ENCODE peak calls at places on chromosomes 6 and 20, in seven cellular contexts. One of them, this sample, is unnamed.

GRCh38 chr20:10217517-10218410 is 866 bp upstream of the SNAP25 start:
- DNase-seq in ascending aorta: peak
- DNase-seq in transverse colon: peak
- DNase-seq in neuronal stem cell: peak
- DNase-seq in CD4-positive, CD25-positive, alpha-beta regulatory T cell: no peak
- DNase-seq in CD4-positive, alpha-beta T cell: no peak
- DNase-seq in pancreas: peak
- DNase-seq in this sample: peak

GRCh38 chr6:161301338-161301737 is 27.5 kb upstream of the AGPAT4 start:
- DNase-seq in ascending aorta: no peak
- DNase-seq in neuronal stem cell: no peak
- DNase-seq in CD4-positive, CD25-positive, alpha-beta regulatory T cell: no peak
- DNase-seq in pancreas: no peak
- DNase-seq in transverse colon: no peak
- DNase-seq in CD4-positive, alpha-beta T cell: no peak
- DNase-seq in this sample: no peak

GRCh38 chr20:48107560-48107959 is 322.3 kb upstream of the SULF2 start:
- DNase-seq in ascending aorta: no peak
- DNase-seq in CD4-positive, alpha-beta T cell: no peak
- DNase-seq in neuronal stem cell: no peak
- DNase-seq in CD4-positive, CD25-positive, alpha-beta regulatory T cell: no peak
- DNase-seq in transverse colon: no peak
- DNase-seq in pancreas: no peak
- DNase-seq in this sample: no peak

GRCh38 chr6:13063300-13063918 is 264.9 kb downstream of the TBC1D7 start:
- DNase-seq in neuronal stem cell: no peak
- DNase-seq in ascending aorta: no peak
- DNase-seq in CD4-positive, alpha-beta T cell: no peak
- DNase-seq in CD4-positive, CD25-positive, alpha-beta regulatory T cell: no peak
- DNase-seq in transverse colon: no peak
- DNase-seq in pancreas: no peak
- DNase-seq in this sample: no peak

GRCh38 chr20:36792422-36792821 is 18.9 kb upstream of the DSN1 start:
- DNase-seq in transverse colon: no peak
- DNase-seq in CD4-positive, alpha-beta T cell: no peak
- DNase-seq in pancreas: no peak
- DNase-seq in CD4-positive, CD25-positive, alpha-beta regulatory T cell: no peak
- DNase-seq in ascending aorta: peak
- DNase-seq in neuronal stem cell: peak
- DNase-seq in this sample: no peak

GRCh38 chr6:157911786-157912185 is 69.9 kb upstream of the SYNJ2 start:
- DNase-seq in transverse colon: no peak
- DNase-seq in CD4-positive, CD25-positive, alpha-beta regulatory T cell: no peak
- DNase-seq in ascending aorta: no peak
- DNase-seq in CD4-positive, alpha-beta T cell: no peak
- DNase-seq in neuronal stem cell: no peak
- DNase-seq in pancreas: no peak
- DNase-seq in this sample: no peak

GRCh38 chr20:37155987-37156386 is 23.1 kb upstream of the RPN2 start:
- DNase-seq in CD4-positive, CD25-positive, alpha-beta regulatory T cell: no peak
- DNase-seq in ascending aorta: no peak
- DNase-seq in pancreas: no peak
- DNase-seq in transverse colon: no peak
- DNase-seq in neuronal stem cell: no peak
- DNase-seq in CD4-positive, alpha-beta T cell: no peak
- DNase-seq in this sample: no peak

GRCh38 chr20:38896009-38896594 is 30.1 kb upstream of the FAM83D start:
- DNase-seq in transverse colon: no peak
- DNase-seq in pancreas: no peak
- DNase-seq in CD4-positive, CD25-positive, alpha-beta regulatory T cell: no peak
- DNase-seq in CD4-positive, alpha-beta T cell: no peak
- DNase-seq in neuronal stem cell: no peak
- DNase-seq in ascending aorta: no peak
- DNase-seq in this sample: no peak

GRCh38 chr6:56724455-56724854 is 81.8 kb upstream of the DST start:
- DNase-seq in CD4-positive, CD25-positive, alpha-beta regulatory T cell: no peak
- DNase-seq in ascending aorta: no peak
- DNase-seq in CD4-positive, alpha-beta T cell: no peak
- DNase-seq in pancreas: no peak
- DNase-seq in neuronal stem cell: no peak
- DNase-seq in transverse colon: no peak
- DNase-seq in this sample: no peak

GRCh38 chr20:25389858-25390537 is 637 bp downstream of the ABHD12 start:
- DNase-seq in pancreas: peak
- DNase-seq in ascending aorta: peak
- DNase-seq in neuronal stem cell: peak
- DNase-seq in CD4-positive, alpha-beta T cell: peak
- DNase-seq in CD4-positive, CD25-positive, alpha-beta regulatory T cell: peak
- DNase-seq in transverse colon: peak
- DNase-seq in this sample: no peak

GRCh38 chr6:167163476-167164011 is 5.8 kb upstream of the GPR31 start:
- DNase-seq in transverse colon: no peak
- DNase-seq in pancreas: no peak
- DNase-seq in CD4-positive, CD25-positive, alpha-beta regulatory T cell: no peak
- DNase-seq in neuronal stem cell: no peak
- DNase-seq in CD4-positive, alpha-beta T cell: no peak
- DNase-seq in ascending aorta: no peak
- DNase-seq in this sample: no peak

GRCh38 chr6:1554881-1555569 is 54.7 kb upstream of the FOXC1 start:
- DNase-seq in transverse colon: peak
- DNase-seq in ascending aorta: peak
- DNase-seq in CD4-positive, alpha-beta T cell: peak
- DNase-seq in neuronal stem cell: no peak
- DNase-seq in pancreas: peak
- DNase-seq in CD4-positive, CD25-positive, alpha-beta regulatory T cell: peak
- DNase-seq in this sample: peak

GRCh38 chr6:33583591-33584155 is 3.6 kb upstream of the BAK1 start:
- DNase-seq in ascending aorta: no peak
- DNase-seq in transverse colon: no peak
- DNase-seq in pancreas: no peak
- DNase-seq in CD4-positive, alpha-beta T cell: no peak
- DNase-seq in neuronal stem cell: no peak
- DNase-seq in CD4-positive, CD25-positive, alpha-beta regulatory T cell: no peak
- DNase-seq in this sample: no peak

GRCh38 chr6:33587529-33588215 is 7.6 kb upstream of the BAK1 start:
- DNase-seq in neuronal stem cell: no peak
- DNase-seq in CD4-positive, alpha-beta T cell: no peak
- DNase-seq in ascending aorta: no peak
- DNase-seq in CD4-positive, CD25-positive, alpha-beta regulatory T cell: no peak
- DNase-seq in pancreas: no peak
- DNase-seq in transverse colon: no peak
- DNase-seq in this sample: peak

GRCh38 chr6:33586108-33586640 is 6.1 kb upstream of the BAK1 start:
- DNase-seq in ascending aorta: no peak
- DNase-seq in CD4-positive, alpha-beta T cell: no peak
- DNase-seq in CD4-positive, CD25-positive, alpha-beta regulatory T cell: no peak
- DNase-seq in neuronal stem cell: no peak
- DNase-seq in pancreas: no peak
- DNase-seq in transverse colon: no peak
- DNase-seq in this sample: no peak

GRCh38 chr6:33584700-33585402 is 4.8 kb upstream of the BAK1 start:
- DNase-seq in neuronal stem cell: no peak
- DNase-seq in pancreas: no peak
- DNase-seq in transverse colon: no peak
- DNase-seq in CD4-positive, CD25-positive, alpha-beta regulatory T cell: no peak
- DNase-seq in ascending aorta: no peak
- DNase-seq in CD4-positive, alpha-beta T cell: no peak
- DNase-seq in this sample: no peak

DNA sequence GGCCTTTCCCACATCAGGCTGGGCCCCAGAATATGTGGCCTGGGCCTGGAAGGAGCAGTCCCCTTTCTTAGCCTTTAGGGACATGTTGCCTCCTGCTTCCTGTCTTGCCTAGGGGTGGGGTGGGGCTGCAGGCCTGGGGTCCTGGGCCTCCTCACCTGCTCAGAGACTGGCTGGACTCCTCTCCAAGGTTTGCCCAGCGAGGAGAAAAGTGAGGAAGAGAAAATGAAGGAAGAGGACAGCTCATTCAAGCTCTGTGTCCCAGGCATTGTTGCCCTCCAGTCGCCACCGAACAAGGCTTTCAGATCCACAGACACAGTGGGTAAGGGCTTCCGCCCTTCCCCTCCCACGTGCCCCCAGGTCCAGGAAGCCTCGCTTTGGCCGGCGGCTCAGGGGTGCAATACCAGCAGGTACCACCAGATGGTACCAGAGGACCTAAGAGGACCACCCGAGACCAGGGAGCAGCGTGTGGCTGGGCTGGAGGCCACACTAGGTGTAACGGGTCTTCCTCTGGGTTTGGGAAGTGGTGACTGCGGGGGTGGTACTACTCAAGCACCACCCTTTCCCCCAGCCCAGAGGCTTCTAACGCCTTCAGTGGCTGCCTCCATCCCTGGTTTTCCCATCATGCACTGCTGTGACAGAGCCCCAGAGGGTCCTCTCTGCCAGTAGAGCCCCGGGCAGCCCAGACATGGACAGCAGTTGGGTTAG is 5.5 kb upstream of the BAK1 start:
- DNase-seq in pancreas: peak
- DNase-seq in CD4-positive, alpha-beta T cell: peak
- DNase-seq in transverse colon: peak
- DNase-seq in ascending aorta: peak
- DNase-seq in neuronal stem cell: peak
- DNase-seq in CD4-positive, CD25-positive, alpha-beta regulatory T cell: peak
- DNase-seq in this sample: peak
- H3K27ac ChIP-seq in pancreas: no peak
- H3K27ac ChIP-seq in CD4-positive, alpha-beta T cell: peak
- H3K27ac ChIP-seq in transverse colon: no peak
- H3K27ac ChIP-seq in ascending aorta: no peak
- H3K27ac ChIP-seq in neuronal stem cell: no peak
- H3K27ac ChIP-seq in CD4-positive, CD25-positive, alpha-beta regulatory T cell: peak
- H3K27ac ChIP-seq in this sample: no peak

DNA sequence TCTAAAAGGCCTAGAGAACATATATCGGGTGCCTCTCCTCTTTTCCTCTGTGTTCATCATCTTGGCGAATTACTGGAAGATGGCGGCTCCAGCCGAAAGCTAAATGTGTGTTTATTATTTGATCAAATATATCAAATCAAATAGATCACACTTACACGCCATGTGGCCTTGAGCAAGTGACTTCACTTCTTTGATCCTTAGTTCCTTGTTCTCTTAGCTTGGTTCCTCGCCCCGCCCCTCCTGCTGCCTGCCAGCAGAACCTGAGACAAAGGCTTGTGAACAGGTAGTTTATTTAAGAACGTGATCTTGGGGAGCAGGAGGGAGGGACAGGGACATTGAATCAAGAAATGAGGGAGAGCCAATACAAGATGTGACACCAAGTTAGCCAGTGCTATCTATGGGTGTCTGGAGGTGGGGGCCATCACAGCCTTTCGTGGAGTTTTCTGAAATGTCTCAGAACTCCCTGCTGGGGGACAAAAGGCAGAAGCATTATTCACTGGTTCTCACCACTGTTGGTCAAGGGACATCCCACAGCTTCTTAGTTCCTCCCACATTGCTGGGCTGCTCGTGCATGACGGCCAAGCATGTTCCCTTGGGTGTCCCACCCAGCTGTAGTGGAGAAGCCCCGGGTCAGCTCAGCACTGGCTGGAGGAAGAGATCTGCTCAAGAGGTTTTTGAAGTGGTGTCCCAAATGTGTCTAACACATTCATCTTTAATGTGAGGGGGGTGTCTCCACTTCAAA is 44.9 kb upstream of the RNF24 start:
- DNase-seq in CD4-positive, alpha-beta T cell: no peak
- DNase-seq in pancreas: peak
- DNase-seq in CD4-positive, CD25-positive, alpha-beta regulatory T cell: no peak
- DNase-seq in neuronal stem cell: no peak
- DNase-seq in ascending aorta: peak
- DNase-seq in transverse colon: peak
- DNase-seq in this sample: no peak
- H3K27ac ChIP-seq in CD4-positive, alpha-beta T cell: no peak
- H3K27ac ChIP-seq in pancreas: no peak
- H3K27ac ChIP-seq in CD4-positive, CD25-positive, alpha-beta regulatory T cell: no peak
- H3K27ac ChIP-seq in neuronal stem cell: no peak
- H3K27ac ChIP-seq in ascending aorta: no peak
- H3K27ac ChIP-seq in transverse colon: peak
- H3K27ac ChIP-seq in this sample: no peak

GRCh38 chr6:110322151-110323003 is 35.8 kb downstream of the METTL24 start:
- DNase-seq in ascending aorta: no peak
- DNase-seq in CD4-positive, CD25-positive, alpha-beta regulatory T cell: no peak
- DNase-seq in pancreas: no peak
- DNase-seq in neuronal stem cell: no peak
- DNase-seq in transverse colon: no peak
- DNase-seq in CD4-positive, alpha-beta T cell: no peak
- DNase-seq in this sample: peak
- H3K27ac ChIP-seq in ascending aorta: no peak
- H3K27ac ChIP-seq in CD4-positive, CD25-positive, alpha-beta regulatory T cell: no peak
- H3K27ac ChIP-seq in pancreas: no peak
- H3K27ac ChIP-seq in neuronal stem cell: no peak
- H3K27ac ChIP-seq in transverse colon: peak
- H3K27ac ChIP-seq in CD4-positive, alpha-beta T cell: no peak
- H3K27ac ChIP-seq in this sample: peak

DNA sequence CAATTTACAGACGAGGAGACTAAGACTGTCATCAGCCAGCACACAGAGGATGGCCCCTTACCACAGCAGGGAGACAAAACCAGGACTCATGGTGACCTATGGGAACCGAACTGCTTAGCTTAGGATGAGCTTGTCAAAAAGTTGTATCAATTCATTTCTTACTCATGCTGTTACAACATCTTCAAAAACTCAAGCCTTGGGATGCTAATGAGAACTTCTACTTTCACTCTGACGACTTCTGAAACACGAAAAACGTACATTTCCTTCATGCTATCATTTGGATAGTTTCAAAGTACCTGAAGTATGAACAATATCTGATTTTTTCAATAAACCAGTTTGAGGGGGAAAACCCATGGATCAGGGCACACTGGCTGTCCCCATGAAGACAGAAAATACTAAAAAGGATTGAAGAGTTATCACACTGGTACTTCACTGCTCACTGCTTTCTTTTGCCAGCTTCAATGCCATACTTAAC is 31.9 kb downstream of the HIVEP2 start:
- DNase-seq in pancreas: no peak
- DNase-seq in transverse colon: no peak
- DNase-seq in ascending aorta: no peak
- DNase-seq in CD4-positive, CD25-positive, alpha-beta regulatory T cell: peak
- DNase-seq in CD4-positive, alpha-beta T cell: no peak
- DNase-seq in neuronal stem cell: no peak
- DNase-seq in this sample: no peak
- H3K27ac ChIP-seq in pancreas: no peak
- H3K27ac ChIP-seq in transverse colon: peak
- H3K27ac ChIP-seq in ascending aorta: no peak
- H3K27ac ChIP-seq in CD4-positive, CD25-positive, alpha-beta regulatory T cell: peak
- H3K27ac ChIP-seq in CD4-positive, alpha-beta T cell: peak
- H3K27ac ChIP-seq in neuronal stem cell: no peak
- H3K27ac ChIP-seq in this sample: no peak

GRCh38 chr6:38427492-38428210 is 212.1 kb downstream of the BTBD9 start:
- DNase-seq in CD4-positive, alpha-beta T cell: no peak
- DNase-seq in pancreas: no peak
- DNase-seq in CD4-positive, CD25-positive, alpha-beta regulatory T cell: no peak
- DNase-seq in ascending aorta: no peak
- DNase-seq in neuronal stem cell: no peak
- DNase-seq in transverse colon: no peak
- DNase-seq in this sample: no peak
- H3K27ac ChIP-seq in CD4-positive, alpha-beta T cell: no peak
- H3K27ac ChIP-seq in pancreas: no peak
- H3K27ac ChIP-seq in CD4-positive, CD25-positive, alpha-beta regulatory T cell: no peak
- H3K27ac ChIP-seq in ascending aorta: no peak
- H3K27ac ChIP-seq in neuronal stem cell: no peak
- H3K27ac ChIP-seq in transverse colon: no peak
- H3K27ac ChIP-seq in this sample: no peak

This sample was measured in caudate nucleus.